ENCODE peak calls at places on chromosomes 6 and 20, in ten cellular contexts. Y, Q, D, C, V, O, E, U, Z and G are unnamed samples.
A peak's percentile ranks its signal among the peaks of the same experiment; 100 is the strongest.

GRCh38 chr6:28258877-28259777 is at the start of gene NKAPL:
- DNase-seq in O (no peak), U (peak; percentile 92), Z (no peak), D (peak; percentile 80), Q (no peak), C (no peak), Y (no peak), V (no peak), E (peak; percentile 24), G (no peak)

GRCh38 chr6:4041480-4041879 is 37.5 kb downstream of the FAM217A start:
- DNase-seq in V (no peak), E (no peak), C (no peak), O (no peak), Z (no peak), D (no peak), Q (no peak), U (no peak), Y (no peak), G (no peak)

GRCh38 chr20:58492795-58493538 is 22.2 kb downstream of the APCDD1L start:
- DNase-seq in O (no peak), D (no peak), Q (no peak), Z (no peak), E (no peak), V (no peak), U (no peak), Y (no peak), C (no peak), G (no peak)

GRCh38 chr6:89369009-89369408 is 16.5 kb upstream of the UBE2J1 start:
- DNase-seq in E (peak; percentile 50), C (no peak), Q (no peak), V (peak; percentile 68), Y (no peak), D (peak; percentile 31), O (no peak), Z (peak; percentile 65), U (peak; percentile 67), G (peak; percentile 46)

GRCh38 chr6:114194362-114195343 is 148.2 kb downstream of the HS3ST5 start:
- DNase-seq in Y (no peak), D (peak; percentile 46), V (no peak), U (peak; percentile 34), Q (no peak), C (no peak), O (no peak), Z (no peak), E (no peak), G (no peak)

GRCh38 chr6:138162947-138163569 is 1.3 kb downstream of the ARFGEF3 start:
- DNase-seq in O (peak; percentile 61), V (no peak), D (no peak), C (no peak), E (no peak), Q (no peak), Y (no peak), Z (no peak), U (no peak), G (no peak)

GRCh38 chr6:169326067-169326799 is 72.6 kb upstream of the THBS2 start:
- DNase-seq in Q (no peak), U (no peak), Z (peak; percentile 65), D (peak; percentile 54), Y (no peak), V (peak; percentile 69), O (no peak), E (peak; percentile 75), C (peak; percentile 28), G (peak; percentile 48)

GRCh38 chr6:89260832-89261231 is 43.7 kb upstream of the GABRR1 start:
- DNase-seq in Z (no peak), Q (no peak), U (no peak), E (no peak), D (no peak), Y (no peak), V (no peak), C (peak; percentile 23), O (peak; percentile 51), G (peak; percentile 17)

GRCh38 chr6:12170351-12171079 is 119.6 kb upstream of the EDN1 start:
- DNase-seq in Y (no peak), D (peak; percentile 93), Q (no peak), U (no peak), Z (no peak), C (no peak), E (no peak), O (no peak), V (no peak), G (no peak)

GRCh38 chr6:56235245-56235644 is 12.1 kb downstream of the COL21A1 start:
- DNase-seq in U (no peak), C (no peak), Y (no peak), Z (no peak), E (no peak), D (no peak), V (no peak), O (no peak), Q (no peak), G (no peak)

GRCh38 chr20:58473818-58474425 is 41.3 kb downstream of the APCDD1L start:
- DNase-seq in O (no peak), V (no peak), U (no peak), Q (no peak), E (no peak), D (no peak), Y (no peak), Z (no peak), C (no peak), G (no peak)

GRCh38 chr6:17013701-17014100 is 88.1 kb upstream of the STMND1 start:
- DNase-seq in C (no peak), Q (no peak), E (no peak), D (peak; percentile 53), U (no peak), O (no peak), Z (peak; percentile 95), Y (no peak), V (no peak), G (no peak)

GRCh38 chr20:13996265-13996664 is 949 bp downstream of the MACROD2 start:
- DNase-seq in D (no peak), Z (no peak), V (no peak), O (no peak), U (no peak), C (peak; percentile 24), E (no peak), Y (no peak), Q (no peak), G (peak; percentile 8)